ENCODE peak calls at places on chromosomes 11 and 22, in five cellular contexts. O is hepatocyte, B is mammary epithelial cell, C is fibroblast of mammary gland, U is gastrocnemius medialis. D is an unnamed sample.

GRCh38 chr11:63933459-63933858 is 5.3 kb upstream of the NAA40 start:
- DNase-seq in B (no peak), C (no peak), O (no peak), U (no peak), D (no peak)

GRCh38 chr11:65625628-65626342 is 10.2 kb downstream of the PCNX3 start:
- DNase-seq in B (no peak), C (peak; percentile 41), U (peak; percentile 46), O (peak; percentile 47), D (no peak)

GRCh38 chr11:116373107-116373506 is 399.7 kb downstream of the BUD13 start:
- DNase-seq in B (no peak), C (no peak), U (no peak), O (no peak), D (no peak)

GRCh38 chr11:1057806-1058205 is 16.9 kb upstream of the MUC2 start:
- DNase-seq in C (no peak), U (no peak), O (no peak), B (no peak), D (no peak)

GRCh38 chr22:48089601-48090331 is 1327.3 kb downstream of the TBC1D22A start:
- DNase-seq in B (no peak), O (peak; percentile 61), C (peak; percentile 1), U (peak; percentile 37), D (no peak)

GRCh38 chr22:48379371-48379770 is 1448.3 kb downstream of the BRD1 start:
- DNase-seq in O (no peak), U (no peak), B (no peak), C (no peak), D (no peak)

GRCh38 chr22:29621761-29622526 is 18.5 kb downstream of the NF2 start:
- DNase-seq in C (peak; percentile 93), B (peak; percentile 96), U (no peak), O (peak; percentile 54), D (no peak)

GRCh38 chr11:96306933-96307747 is 35.9 kb downstream of the MAML2 start:
- DNase-seq in U (peak; percentile 59), C (peak; percentile 100), O (peak; percentile 94), B (peak; percentile 99), D (no peak)

GRCh38 chr11:14902650-14903350 is 10.8 kb upstream of the CYP2R1 start:
- DNase-seq in O (no peak), B (peak; percentile 55), U (no peak), C (peak; percentile 81), D (no peak)

GRCh38 chr11:18321991-18322711 is at the start of the genes GTF2H1 and HPS5:
- DNase-seq in B (peak; percentile 98), U (peak; percentile 93), C (peak; percentile 99), O (peak; percentile 99), D (peak; percentile 99)

DNA sequence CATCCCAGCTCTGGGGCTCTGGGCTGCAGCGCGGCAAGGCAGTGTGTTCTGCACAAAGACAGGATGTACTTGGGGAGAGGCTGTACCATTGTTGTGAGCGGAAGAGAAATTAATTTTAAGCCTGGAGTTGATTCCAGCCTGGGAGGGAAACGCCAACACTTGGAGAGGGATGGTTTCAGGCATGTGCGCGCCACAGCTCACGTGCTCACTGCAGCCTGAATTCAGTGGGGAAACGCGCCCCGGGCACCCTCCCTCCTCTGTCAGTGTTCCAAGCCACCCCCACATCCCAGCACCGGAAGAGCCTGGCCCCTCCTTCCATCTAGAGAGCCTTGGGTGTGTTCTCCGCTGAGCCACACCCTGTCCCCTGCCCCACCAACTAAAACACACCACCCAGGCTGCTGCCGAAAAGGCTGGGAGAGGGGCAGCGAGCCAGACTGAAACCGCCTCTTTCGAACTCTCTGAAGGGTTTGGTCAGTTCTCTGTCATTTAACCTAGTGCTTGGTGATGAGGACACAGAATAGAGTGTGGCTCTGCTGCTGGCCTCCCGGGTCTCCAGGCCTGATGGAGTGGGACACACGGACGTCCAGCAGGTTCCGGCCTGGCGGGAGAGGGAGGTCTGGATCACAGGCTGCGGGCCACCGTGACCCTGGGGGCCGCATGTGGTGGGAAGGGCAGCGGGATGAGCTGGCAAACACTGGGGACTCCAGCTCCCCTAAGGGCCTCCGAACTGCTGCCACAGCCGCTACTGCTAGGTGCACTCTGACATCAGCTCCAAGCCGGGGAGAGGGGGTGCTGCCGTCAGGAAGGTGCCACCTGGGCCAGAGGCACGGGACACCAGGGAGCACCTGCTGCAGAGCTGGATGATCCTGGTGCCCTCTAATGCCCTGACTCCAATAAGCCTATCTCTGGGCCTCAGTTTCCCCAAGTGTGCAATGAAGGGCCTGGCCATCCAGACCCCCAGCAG is 230.8 kb downstream of the CTTN start:
- DNase-seq in B (no peak), U (no peak), O (peak; percentile 34), C (no peak), D (no peak)
- H3K4me3 ChIP-seq in B (no peak overlapping the region), U (no peak overlapping the region), O (no peak overlapping the region), C (no peak overlapping the region), D (no peak overlapping the region)

GRCh38 chr11:83220279-83220678 is 26.8 kb downstream of the ANKRD42 start:
- DNase-seq in O (no peak), B (no peak), C (no peak), U (no peak), D (no peak)
- H3K4me3 ChIP-seq in O (no peak overlapping the region), B (no peak overlapping the region), C (no peak overlapping the region), U (no peak overlapping the region), D (no peak overlapping the region)

DNA sequence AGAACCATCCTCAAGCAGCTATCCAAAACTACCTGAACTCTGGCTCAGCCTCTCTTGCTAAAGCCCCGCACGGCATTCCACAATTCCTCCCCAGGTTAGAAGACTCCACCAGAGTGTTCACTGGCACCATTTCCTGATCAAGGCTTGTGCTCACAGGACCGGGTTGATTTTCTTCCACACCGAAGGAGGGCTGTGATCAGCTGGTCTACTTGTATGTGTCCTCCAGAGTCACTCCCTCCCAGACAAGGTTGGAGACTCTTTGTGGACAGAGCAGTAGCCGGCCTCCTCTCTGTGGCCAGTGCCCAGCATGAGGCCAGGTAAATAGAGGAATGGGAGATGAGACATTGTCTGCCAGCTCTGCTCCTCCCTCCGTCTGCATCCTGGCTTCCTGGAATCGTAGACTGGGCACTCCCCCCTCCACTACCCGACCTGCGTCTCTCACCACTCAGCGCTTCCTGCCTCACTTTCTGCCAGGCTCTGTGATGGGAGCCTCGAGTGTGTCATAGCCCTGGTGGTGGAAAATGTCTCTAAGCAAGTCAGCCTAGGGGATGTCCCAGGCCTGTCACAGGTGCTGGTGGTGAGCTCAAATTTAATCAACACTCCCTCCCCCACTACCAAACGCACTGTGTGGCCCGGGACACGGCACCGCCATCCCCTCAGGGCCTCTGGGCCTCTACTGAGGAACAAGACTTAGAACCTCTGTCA is 12.5 kb upstream of the TMPRSS6 start:
- DNase-seq in B (peak; percentile 84), U (no peak), C (peak; percentile 14), O (peak; percentile 39), D (peak; percentile 76)
- H3K4me3 ChIP-seq in B (no peak overlapping the region), U (no peak overlapping the region), C (no peak overlapping the region), O (no peak overlapping the region), D (no peak overlapping the region)

DNA sequence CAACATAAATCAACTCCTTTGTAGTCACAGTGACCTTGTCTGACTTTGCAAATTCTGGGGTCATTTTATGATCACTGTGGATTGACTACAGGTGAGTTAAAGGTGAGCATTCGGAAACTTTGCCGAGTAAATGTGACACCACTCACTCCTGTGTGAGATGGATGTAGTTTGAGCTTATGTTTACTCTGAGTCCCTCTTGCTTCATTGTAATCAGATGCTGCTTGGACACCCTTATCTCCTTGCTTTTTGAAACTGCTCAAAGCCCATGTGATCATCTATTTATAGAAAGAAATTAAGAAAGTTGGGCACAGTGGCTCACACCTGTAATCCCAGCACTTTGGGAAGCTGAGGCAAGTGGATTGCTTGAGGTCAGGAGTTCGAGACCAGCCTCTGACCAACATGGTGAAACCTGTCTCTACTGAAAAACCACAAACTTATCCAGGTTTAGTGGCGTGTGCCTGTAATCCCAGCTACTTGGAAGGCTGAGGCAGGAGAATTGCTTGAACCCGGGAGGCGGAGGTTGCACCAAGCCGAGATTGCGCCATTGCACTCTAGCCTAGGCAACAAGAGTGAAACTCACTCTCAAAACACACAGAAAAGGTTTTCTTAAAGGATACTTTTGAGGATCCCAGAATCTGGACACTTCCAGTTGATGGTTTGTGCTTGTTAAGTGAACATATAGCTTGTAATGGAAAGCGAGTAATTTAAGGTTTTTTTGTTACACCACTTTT is 7.2 kb downstream of the FAM118A start:
- DNase-seq in B (no peak), C (no peak), U (peak; percentile 54), O (no peak), D (no peak)
- H3K4me3 ChIP-seq in B (no peak overlapping the region), C (no peak overlapping the region), U (no peak overlapping the region), O (no peak overlapping the region), D (no peak overlapping the region)

DNA sequence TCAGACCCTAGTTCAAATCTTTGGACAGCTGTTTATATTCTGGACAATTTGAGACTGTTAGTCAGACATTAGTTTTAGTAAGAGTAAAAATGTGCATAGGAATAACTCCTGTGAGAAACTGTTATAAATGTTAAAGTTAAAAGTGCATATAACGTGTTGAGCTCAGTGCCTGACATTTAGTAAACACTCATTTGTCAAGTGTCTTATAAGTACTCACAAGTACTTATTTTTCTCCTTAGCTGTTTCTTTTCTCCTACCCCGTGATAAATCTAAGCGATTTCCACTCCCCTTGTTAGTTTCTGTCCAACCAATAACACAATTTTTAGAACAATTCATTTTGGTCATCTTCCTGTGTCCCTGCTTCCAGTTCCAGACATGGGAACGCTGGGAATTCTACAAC is 59.3 kb downstream of the LRRC4C start:
- DNase-seq in O (no peak), C (no peak), B (no peak), U (no peak), D (no peak)
- H3K4me3 ChIP-seq in O (no peak overlapping the region), C (no peak overlapping the region), B (no peak overlapping the region), U (no peak overlapping the region), D (no peak overlapping the region)

GRCh38 chr22:31119026-31119717 is 3.6 kb upstream of the INPP5J start:
- DNase-seq in C (no peak), O (no peak), B (no peak), U (peak; percentile 63), D (no peak)
- H3K4me3 ChIP-seq in C (no peak overlapping the region), O (no peak overlapping the region), B (no peak overlapping the region), U (no peak overlapping the region), D (no peak overlapping the region)

GRCh38 chr11:76288166-76288978 is 82.1 kb upstream of the WNT11 start:
- DNase-seq in U (no peak), O (no peak), B (no peak), C (no peak), D (peak; percentile 19)
- H3K4me3 ChIP-seq in U (no peak overlapping the region), O (no peak overlapping the region), B (no peak overlapping the region), C (no peak overlapping the region), D (no peak overlapping the region)

GRCh38 chr22:20857247-20857643 is 1.4 kb downstream of the PI4KA start:
- DNase-seq in C (no peak), O (no peak), B (no peak), U (no peak), D (no peak)
- H3K4me3 ChIP-seq in C (peak overlapping the region; percentile 56), O (peak overlapping the region; percentile 65), B (peak overlapping the region; percentile 90), U (no peak overlapping the region), D (peak overlapping the region; percentile 91)

DNA sequence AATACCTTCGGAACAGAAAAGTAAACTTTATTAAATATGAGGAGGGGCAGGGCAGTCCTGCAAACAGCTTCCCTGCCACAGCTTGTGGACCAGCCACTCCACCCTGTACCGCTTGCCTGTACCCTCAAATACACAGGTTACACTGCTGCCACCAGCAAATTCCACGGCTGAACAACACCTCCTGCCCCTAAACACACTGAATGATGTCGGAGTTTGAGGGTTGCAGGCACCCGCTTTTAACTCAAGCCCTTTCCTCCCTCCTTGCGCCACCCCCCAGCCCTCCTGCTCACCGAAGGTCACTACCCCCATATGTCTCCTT is 4.0 kb downstream of the VSIG2 start:
- DNase-seq in O (no peak), C (no peak), B (no peak), U (no peak), D (no peak)
- H3K4me3 ChIP-seq in O (no peak overlapping the region), C (no peak overlapping the region), B (no peak overlapping the region), U (no peak overlapping the region), D (no peak overlapping the region)

D was measured in MM.1S.